ENCODE peak calls at places on chromosome 5, in four cellular contexts. One of them, this sample, is unnamed.

GRCh38 chr5:175282611-175283225 is 161.3 kb downstream of the DRD1 start:
- DNase-seq in sigmoid colon: no peak
- DNase-seq in NB4: no peak
- DNase-seq in AG04450: no peak
- DNase-seq in this sample: no peak

GRCh38 chr5:92899611-92900010 is 681.4 kb downstream of the NR2F1-AS1 start:
- DNase-seq in sigmoid colon: no peak
- DNase-seq in NB4: no peak
- DNase-seq in AG04450: no peak
- DNase-seq in this sample: no peak

GRCh38 chr5:171310816-171311697 is 2.0 kb downstream of the TLX3 start:
- DNase-seq in sigmoid colon: no peak
- DNase-seq in NB4: no peak
- DNase-seq in AG04450: no peak
- DNase-seq in this sample: peak

GRCh38 chr5:65760504-65761275 is 38.7 kb downstream of the NLN start:
- DNase-seq in sigmoid colon: no peak
- DNase-seq in NB4: peak
- DNase-seq in AG04450: no peak
- DNase-seq in this sample: no peak

GRCh38 chr5:68086857-68087256 is 128.7 kb upstream of the PIK3R1 start:
- DNase-seq in sigmoid colon: peak
- DNase-seq in NB4: no peak
- DNase-seq in AG04450: peak
- DNase-seq in this sample: no peak

GRCh38 chr5:59648949-59649921 is 244.3 kb downstream of the PDE4D start:
- DNase-seq in sigmoid colon: no peak
- DNase-seq in NB4: peak
- DNase-seq in AG04450: no peak
- DNase-seq in this sample: no peak

GRCh38 chr5:57613726-57614125 is 131.1 kb upstream of the ACTBL2 start:
- DNase-seq in sigmoid colon: no peak
- DNase-seq in NB4: no peak
- DNase-seq in AG04450: no peak
- DNase-seq in this sample: no peak

GRCh38 chr5:127785098-127785927 is 82.1 kb downstream of the CCDC192 start:
- DNase-seq in sigmoid colon: no peak
- DNase-seq in NB4: peak
- DNase-seq in AG04450: peak
- DNase-seq in this sample: no peak

GRCh38 chr5:157219491-157220271 is 39.0 kb downstream of the ITK start:
- DNase-seq in sigmoid colon: no peak
- DNase-seq in NB4: no peak
- DNase-seq in AG04450: no peak
- DNase-seq in this sample: no peak

GRCh38 chr5:20102291-20102690 is 114.3 kb upstream of the CDH18 start:
- DNase-seq in sigmoid colon: no peak
- DNase-seq in NB4: no peak
- DNase-seq in AG04450: no peak
- DNase-seq in this sample: no peak

GRCh38 chr5:120096413-120096812 is 367.7 kb upstream of the PRR16 start:
- DNase-seq in sigmoid colon: no peak
- DNase-seq in NB4: no peak
- DNase-seq in AG04450: no peak
- DNase-seq in this sample: no peak

GRCh38 chr5:97874491-97874890 is 691.4 kb upstream of the RIOK2 start:
- DNase-seq in sigmoid colon: no peak
- DNase-seq in NB4: no peak
- DNase-seq in AG04450: no peak
- DNase-seq in this sample: no peak

GRCh38 chr5:96214442-96215197 is 218.4 kb downstream of the PCSK1 start:
- DNase-seq in sigmoid colon: no peak
- DNase-seq in NB4: no peak
- DNase-seq in AG04450: no peak
- DNase-seq in this sample: no peak

GRCh38 chr5:133801955-133802751 is 166.3 kb downstream of the C5orf15 start:
- DNase-seq in sigmoid colon: no peak
- DNase-seq in NB4: no peak
- DNase-seq in AG04450: no peak
- DNase-seq in this sample: no peak

GRCh38 chr5:172766287-172767104 is 4.5 kb downstream of the DUSP1 start:
- DNase-seq in sigmoid colon: peak
- DNase-seq in NB4: no peak
- DNase-seq in AG04450: no peak
- DNase-seq in this sample: peak

GRCh38 chr5:172763120-172763464 is 7.9 kb downstream of the DUSP1 start:
- DNase-seq in sigmoid colon: no peak
- DNase-seq in NB4: no peak
- DNase-seq in AG04450: no peak
- DNase-seq in this sample: peak

GRCh38 chr5:172764861-172765765 is 5.9 kb downstream of the DUSP1 start:
- DNase-seq in sigmoid colon: peak
- DNase-seq in NB4: peak
- DNase-seq in AG04450: peak
- DNase-seq in this sample: peak

GRCh38 chr5:172768098-172768572 is 2.9 kb downstream of the DUSP1 start:
- DNase-seq in sigmoid colon: no peak
- DNase-seq in NB4: no peak
- DNase-seq in AG04450: no peak
- DNase-seq in this sample: no peak

DNA sequence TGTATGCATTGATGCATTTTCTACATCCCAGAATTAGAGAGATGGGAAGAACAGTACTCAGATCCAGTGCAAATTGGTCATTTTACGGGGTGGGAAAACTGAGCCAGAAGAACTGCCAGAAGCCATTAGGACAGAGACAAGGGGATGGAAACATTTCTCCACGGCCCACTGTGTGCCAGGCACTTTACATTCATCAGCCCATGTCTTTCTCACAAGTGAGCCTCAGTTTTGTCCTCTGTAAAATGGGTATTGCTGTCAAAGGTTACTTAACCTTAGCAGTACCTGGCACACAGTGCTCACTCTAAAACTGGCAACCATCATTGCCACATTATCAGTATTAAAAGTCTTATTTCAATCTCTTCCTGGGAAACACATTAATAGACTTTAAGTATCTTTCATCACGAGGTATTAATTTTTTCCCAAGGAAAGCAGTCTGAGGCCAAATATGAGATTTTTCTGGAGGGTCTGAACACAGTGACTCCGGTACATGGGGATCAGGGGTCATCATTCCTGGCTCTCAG is 5.2 kb downstream of the DUSP1 start:
- DNase-seq in sigmoid colon: peak
- DNase-seq in NB4: no peak
- DNase-seq in AG04450: no peak
- DNase-seq in this sample: no peak
- H3K4me3 ChIP-seq in sigmoid colon: peak
- H3K4me3 ChIP-seq in NB4: no peak
- H3K4me3 ChIP-seq in AG04450: peak
- H3K4me3 ChIP-seq in this sample: peak

GRCh38 chr5:135245521-135246499 is 153.2 kb downstream of the MACROH2A1 start:
- DNase-seq in sigmoid colon: peak
- DNase-seq in NB4: peak
- DNase-seq in AG04450: no peak
- DNase-seq in this sample: peak
- H3K4me3 ChIP-seq in sigmoid colon: no peak
- H3K4me3 ChIP-seq in NB4: no peak
- H3K4me3 ChIP-seq in AG04450: no peak
- H3K4me3 ChIP-seq in this sample: no peak

DNA sequence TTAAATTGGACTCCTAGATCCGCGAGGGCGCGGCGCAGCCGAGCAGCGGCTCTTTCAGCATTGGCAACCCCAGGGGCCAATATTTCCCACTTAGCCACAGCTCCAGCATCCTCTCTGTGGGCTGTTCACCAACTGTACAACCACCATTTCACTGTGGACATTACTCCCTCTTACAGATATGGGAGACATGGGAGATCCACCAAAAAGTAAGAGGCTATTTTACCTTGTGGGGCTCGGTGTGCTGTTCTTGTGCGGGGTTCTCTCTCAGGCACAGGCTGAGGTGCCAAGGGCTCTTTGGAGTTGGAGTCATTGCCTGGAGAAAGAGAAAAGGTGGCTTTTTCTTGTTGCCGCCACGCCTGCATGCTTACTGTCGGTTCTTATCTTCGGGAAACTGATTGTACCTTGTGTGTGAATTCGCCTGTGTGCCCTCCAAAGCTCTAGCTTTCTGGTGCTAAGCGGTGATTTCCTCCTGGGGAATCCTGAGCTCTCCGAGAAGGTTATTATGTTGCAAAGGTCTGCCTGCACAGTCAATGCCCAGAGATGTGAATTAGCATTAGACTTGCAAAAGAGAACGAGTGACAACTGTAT is 340 bp downstream of the ISL1 start:
- DNase-seq in sigmoid colon: no peak
- DNase-seq in NB4: no peak
- DNase-seq in AG04450: no peak
- DNase-seq in this sample: no peak
- H3K4me3 ChIP-seq in sigmoid colon: peak
- H3K4me3 ChIP-seq in NB4: no peak
- H3K4me3 ChIP-seq in AG04450: peak
- H3K4me3 ChIP-seq in this sample: peak

DNA sequence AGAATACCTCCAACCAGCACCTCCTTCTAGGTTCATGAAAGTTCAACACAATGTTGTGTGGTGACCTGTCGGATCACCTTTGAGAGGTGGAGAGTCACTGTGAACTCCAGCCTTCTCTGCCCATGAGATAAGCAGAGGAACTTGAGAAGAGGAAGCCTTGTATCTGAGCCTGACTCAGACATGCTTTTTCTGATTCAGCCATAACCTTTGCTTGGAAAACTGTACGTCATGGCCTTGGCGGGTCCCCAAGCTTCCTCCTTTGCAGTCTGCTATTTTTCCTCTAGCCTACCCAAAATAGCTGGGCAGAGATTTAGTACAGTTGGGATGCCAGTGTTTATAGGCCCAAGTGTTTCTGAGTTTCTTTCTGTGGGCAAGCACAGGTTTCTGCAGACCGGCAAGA is 274.7 kb downstream of the CETN3 start:
- DNase-seq in sigmoid colon: peak
- DNase-seq in NB4: no peak
- DNase-seq in AG04450: peak
- DNase-seq in this sample: no peak
- H3K4me3 ChIP-seq in sigmoid colon: no peak
- H3K4me3 ChIP-seq in NB4: no peak
- H3K4me3 ChIP-seq in AG04450: no peak
- H3K4me3 ChIP-seq in this sample: no peak

GRCh38 chr5:16936150-16937022 is at the start of gene MYO10:
- DNase-seq in sigmoid colon: peak
- DNase-seq in NB4: peak
- DNase-seq in AG04450: peak
- DNase-seq in this sample: peak
- H3K4me3 ChIP-seq in sigmoid colon: peak
- H3K4me3 ChIP-seq in NB4: peak
- H3K4me3 ChIP-seq in AG04450: peak
- H3K4me3 ChIP-seq in this sample: peak

GRCh38 chr5:168292783-168293696 is 1.6 kb downstream of the WWC1 start:
- DNase-seq in sigmoid colon: no peak
- DNase-seq in NB4: no peak
- DNase-seq in AG04450: no peak
- DNase-seq in this sample: no peak
- H3K4me3 ChIP-seq in sigmoid colon: peak
- H3K4me3 ChIP-seq in NB4: no peak
- H3K4me3 ChIP-seq in AG04450: peak
- H3K4me3 ChIP-seq in this sample: peak

This sample was measured in upper lobe of right lung.